ENCODE peak calls at places on chromosomes 4 and X, in six cellular contexts. X is IMR-90, O is ovary, V is sigmoid colon, H is cardiac muscle cell, U is WERI-Rb-1. L is an unnamed sample. For H3K36me3, the result is how much of the 10 kb centered on the place peaks cover.

GRCh38 chrX:47232197-47232802 is 509 bp upstream of the USP11 start:
- DNase-seq in X (no peak), V (no peak), O (no peak), H (no peak), U (no peak), L (no peak)

GRCh38 chr4:115950806-115951205 is 837.4 kb upstream of the NDST4 start:
- DNase-seq in X (no peak), O (no peak), V (no peak), U (no peak), H (no peak), L (no peak)

GRCh38 chr4:11606078-11606477 is 177.4 kb upstream of the HS3ST1 start:
- DNase-seq in X (no peak), O (no peak), V (no peak), H (no peak), U (no peak), L (no peak)

GRCh38 chr4:40550900-40551546 is 78.6 kb downstream of the RBM47 start:
- DNase-seq in V (no peak), H (peak), X (peak), U (peak), O (no peak), L (no peak)

GRCh38 chr4:7291372-7292135 is 99.2 kb downstream of the SORCS2 start:
- DNase-seq in V (peak), O (peak), H (peak), X (peak), U (no peak), L (peak)

GRCh38 chr4:169621754-169622481 is 1.5 kb downstream of the CLCN3 start:
- DNase-seq in V (no peak), O (no peak), U (no peak), H (peak), X (peak), L (no peak)

GRCh38 chr4:155748039-155748438 is 10.8 kb upstream of the GUCY1B1 start:
- DNase-seq in X (no peak), U (no peak), H (no peak), O (no peak), V (no peak), L (no peak)

GRCh38 chrX:16664059-16664458 is 14.1 kb downstream of the S100G start:
- DNase-seq in O (no peak), V (no peak), U (no peak), X (peak), H (no peak), L (no peak)

GRCh38 chr4:118076958-118077766 is 42.9 kb downstream of the NDST3 start:
- DNase-seq in U (peak), H (peak), X (peak), O (no peak), V (no peak), L (no peak)

GRCh38 chr4:128590773-128591172 is 218.7 kb upstream of the JADE1 start:
- DNase-seq in O (peak), X (peak), U (peak), H (peak), V (no peak), L (no peak)
- TF ChIP-seq CTCF in O (no peak), X (peak), U (no peak), H (no peak), V (no peak), L (no peak)

GRCh38 chr4:38911257-38911656 is 43.7 kb downstream of the FAM114A1 start:
- DNase-seq in U (no peak), H (no peak), O (no peak), X (no peak), V (no peak), L (no peak)

GRCh38 chr4:38909015-38909414 is 41.4 kb downstream of the FAM114A1 start:
- DNase-seq in V (no peak), X (no peak), O (no peak), H (no peak), U (no peak), L (no peak)

GRCh38 chr4:38920186-38920585 is 52.6 kb downstream of the FAM114A1 start:
- DNase-seq in V (no peak), X (peak), U (no peak), H (no peak), O (no peak), L (no peak)

GRCh38 chr4:38917481-38918025 is 49.9 kb downstream of the FAM114A1 start:
- DNase-seq in O (no peak), V (no peak), U (no peak), X (peak), H (no peak), L (no peak)

DNA sequence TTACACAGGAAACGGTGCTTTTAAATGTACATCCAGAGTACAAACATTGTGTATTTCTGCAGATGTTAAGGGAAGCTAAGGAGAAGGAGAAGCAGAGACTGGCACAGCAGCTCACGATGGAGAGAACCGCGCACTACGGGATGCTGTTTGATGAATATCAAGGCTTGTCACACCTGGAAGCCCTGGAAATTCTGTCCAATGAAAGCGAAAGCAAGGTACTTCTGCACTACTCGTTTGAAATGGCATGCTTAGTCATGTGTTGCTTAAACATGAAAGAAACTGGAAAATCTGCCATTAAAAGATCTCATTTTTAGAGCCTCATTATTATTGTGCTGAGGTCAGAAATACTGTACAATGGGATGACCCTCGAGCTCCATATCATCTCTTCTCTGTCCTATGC is 47.3 kb downstream of the FAM114A1 start:
- DNase-seq in H (no peak), U (no peak), X (no peak), V (no peak), O (no peak), L (no peak)
- H3K36me3 ChIP-seq in H (under half), U (under half), X (half or more), V (under half), O (under half), L (under half)

GRCh38 chr4:163353054-163353453 is 9.4 kb downstream of the NPY5R start:
- DNase-seq in H (peak), X (no peak), V (no peak), U (no peak), O (no peak), L (no peak)
- TF ChIP-seq CTCF in H (no peak), X (no peak), V (no peak), U (no peak), O (no peak), L (no peak)

DNA sequence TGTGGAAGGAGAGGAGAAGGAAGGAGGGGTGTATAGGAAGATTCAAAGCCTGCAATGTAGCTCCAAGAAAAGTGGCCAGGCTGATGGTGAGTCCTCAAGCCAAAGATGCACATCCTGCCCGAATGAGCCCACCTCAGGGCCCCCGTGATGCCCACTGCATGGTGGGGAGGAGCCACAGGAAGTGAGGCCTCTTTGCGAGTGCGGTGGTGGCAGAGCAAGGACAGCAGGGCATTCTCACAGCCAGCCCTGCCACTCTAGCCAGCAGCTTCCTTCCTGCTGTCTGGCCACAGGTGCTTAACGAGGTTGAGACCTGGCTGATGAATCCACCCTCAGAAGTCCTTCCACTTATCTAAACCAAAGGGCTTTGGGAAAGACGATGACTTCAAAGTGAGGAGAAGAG is 55.8 kb downstream of the BCOR start:
- DNase-seq in V (no peak), H (no peak), O (no peak), U (no peak), X (no peak), L (no peak)
- H3K36me3 ChIP-seq in V (under half), H (under half), O (under half), U (under half), X (under half), L (under half)

L was measured in kidney.